ENCODE peak calls at places on chromosomes 2 and 18, in five cellular contexts. Y, Z, W, P and V are unnamed samples.

GRCh38 chr2:235493775-235494715 is at the start of gene AGAP1:
- DNase-seq in W (peak; percentile 80), P (peak; percentile 56), Z (peak; percentile 97), Y (peak; percentile 87), V (peak; percentile 80)

GRCh38 chr2:104690255-104690999 is 163.5 kb upstream of the POU3F3 start:
- DNase-seq in W (no peak), Z (no peak), Y (no peak), P (no peak), V (no peak)

GRCh38 chr2:207861789-207862188 is 92.1 kb upstream of the FZD5 start:
- DNase-seq in W (peak; percentile 7), Y (no peak), Z (no peak), P (no peak), V (no peak)

GRCh38 chr2:16973586-16974274 is 308.1 kb upstream of the CYRIA start:
- DNase-seq in Y (no peak), Z (no peak), P (no peak), W (no peak), V (no peak)

GRCh38 chr2:176582183-176582582 is 312.9 kb downstream of the MTX2 start:
- DNase-seq in P (no peak), Y (no peak), W (no peak), Z (no peak), V (no peak)

GRCh38 chr2:135056790-135057189 is 4.7 kb downstream of the RAB3GAP1 start:
- DNase-seq in W (no peak), P (no peak), Z (no peak), Y (no peak), V (peak; percentile 41)

GRCh38 chr18:67402543-67402942 is 114.0 kb downstream of the DSEL start:
- DNase-seq in W (no peak), Z (no peak), Y (no peak), P (no peak), V (peak; percentile 88)

GRCh38 chr18:62435435-62436031 is 87.3 kb upstream of the ZCCHC2 start:
- DNase-seq in W (no peak), Z (peak; percentile 16), Y (no peak), P (no peak), V (no peak)

GRCh38 chr2:28906821-28907220 is 12.4 kb downstream of the WDR43 start:
- DNase-seq in Y (no peak), Z (no peak), P (no peak), W (no peak), V (no peak)

GRCh38 chr2:118801154-118801553 is 46.3 kb downstream of the EN1 start:
- DNase-seq in W (no peak), Y (no peak), Z (no peak), P (no peak), V (no peak)

GRCh38 chr2:1874101-1874865 is 130.0 kb upstream of the PXDN start:
- DNase-seq in Z (no peak), W (no peak), Y (no peak), P (no peak), V (no peak)

GRCh38 chr2:3523551-3524041 is 4.3 kb upstream of the ADI1 start:
- DNase-seq in P (no peak), W (no peak), Z (peak; percentile 31), Y (no peak), V (peak; percentile 49)

GRCh38 chr2:160510617-160511016 is 17.0 kb upstream of the RBMS1 start:
- DNase-seq in W (no peak), Z (peak; percentile 40), P (no peak), Y (no peak), V (no peak)

GRCh38 chr18:31553800-31554199 is 37.9 kb upstream of the TTR start:
- DNase-seq in P (no peak), W (no peak), Z (no peak), Y (peak; percentile 9), V (no peak)

GRCh38 chr2:205629021-205629817 is 53.1 kb upstream of the NRP2 start:
- DNase-seq in Y (no peak), Z (no peak), P (no peak), W (no peak), V (no peak)

GRCh38 chr2:236663671-236664101 is 94.1 kb downstream of the ACKR3 start:
- DNase-seq in Z (no peak), P (no peak), Y (no peak), W (no peak), V (peak; percentile 41)

GRCh38 chr2:70887550-70888229 is 48.0 kb upstream of the ATP6V1B1 start:
- DNase-seq in W (no peak), Y (peak; percentile 36), P (no peak), Z (peak; percentile 70), V (no peak)

GRCh38 chr2:188399159-188399558 is 107.5 kb downstream of the GULP1 start:
- DNase-seq in P (no peak), W (no peak), Y (no peak), Z (no peak), V (peak; percentile 69)

GRCh38 chr2:227880460-227880859 is 9.0 kb downstream of the DAW1 start:
- DNase-seq in P (no peak), W (no peak), Y (no peak), Z (no peak), V (no peak)

GRCh38 chr2:141439524-141439923 is 691.3 kb downstream of the LRP1B start:
- DNase-seq in Y (no peak), W (no peak), P (no peak), Z (no peak), V (no peak)

GRCh38 chr18:57794951-57795728 is 8.0 kb downstream of the ATP8B1 start:
- DNase-seq in Y (no peak), Z (no peak), W (no peak), P (no peak), V (no peak)

GRCh38 chr2:51813245-51813644 is 781.3 kb upstream of the NRXN1 start:
- DNase-seq in Y (peak; percentile 4), Z (no peak), P (no peak), W (no peak), V (peak; percentile 86)

GRCh38 chr2:192122946-192123345 is 71.8 kb downstream of the TMEFF2 start:
- DNase-seq in P (no peak), Y (no peak), W (no peak), Z (no peak), V (no peak)

GRCh38 chr2:182821172-182821571 is 45.3 kb downstream of the FRZB start:
- DNase-seq in Y (no peak), P (no peak), Z (no peak), W (no peak), V (peak; percentile 23)

GRCh38 chr2:239671916-239672849 is 271.4 kb upstream of the HDAC4 start:
- DNase-seq in P (no peak), W (no peak), Z (no peak), Y (no peak), V (no peak)

GRCh38 chr18:79765491-79766245 is 32.1 kb upstream of the KCNG2 start:
- DNase-seq in Z (no peak), Y (no peak), W (no peak), P (no peak), V (peak; percentile 44)

GRCh38 chr2:127675335-127676261 is at the start of gene LIMS2:
- DNase-seq in W (no peak), P (no peak), Y (peak; percentile 48), Z (peak; percentile 85), V (peak; percentile 33)

GRCh38 chr2:190551928-190552327 is 17.4 kb upstream of the NEMP2 start:
- DNase-seq in Z (no peak), Y (no peak), W (no peak), P (no peak), V (no peak)

DNA sequence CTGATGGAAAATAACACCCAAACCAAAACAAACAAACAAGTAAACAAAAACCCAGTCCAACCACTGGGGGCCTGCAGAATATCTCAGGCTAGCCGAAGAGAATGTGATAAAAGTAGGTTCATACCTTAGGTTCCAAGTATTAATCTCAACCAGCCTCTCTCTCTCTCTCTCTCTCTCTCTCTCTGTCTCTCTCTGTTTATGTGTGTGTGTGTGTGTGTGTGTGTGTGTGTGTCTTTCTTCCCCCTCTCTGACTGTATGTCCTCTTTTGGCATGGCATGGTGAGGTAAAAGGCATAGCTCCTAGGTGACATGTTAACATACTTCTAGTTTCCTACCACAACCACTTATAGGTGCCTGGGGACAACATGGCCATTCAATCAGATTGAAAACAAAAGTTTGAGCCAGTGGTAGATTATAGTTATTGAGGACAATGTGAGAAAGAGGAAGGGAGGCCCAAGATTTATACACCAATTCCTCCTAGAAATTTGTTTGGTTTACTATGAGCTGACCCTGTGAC is 93.0 kb downstream of the SETBP1 start:
- DNase-seq in Y (no peak), Z (no peak), W (no peak), P (no peak), V (no peak)
- TF ChIP-seq RFX5 in Y (no peak), Z (no peak), W (no peak), P (no peak), V (no peak)

DNA sequence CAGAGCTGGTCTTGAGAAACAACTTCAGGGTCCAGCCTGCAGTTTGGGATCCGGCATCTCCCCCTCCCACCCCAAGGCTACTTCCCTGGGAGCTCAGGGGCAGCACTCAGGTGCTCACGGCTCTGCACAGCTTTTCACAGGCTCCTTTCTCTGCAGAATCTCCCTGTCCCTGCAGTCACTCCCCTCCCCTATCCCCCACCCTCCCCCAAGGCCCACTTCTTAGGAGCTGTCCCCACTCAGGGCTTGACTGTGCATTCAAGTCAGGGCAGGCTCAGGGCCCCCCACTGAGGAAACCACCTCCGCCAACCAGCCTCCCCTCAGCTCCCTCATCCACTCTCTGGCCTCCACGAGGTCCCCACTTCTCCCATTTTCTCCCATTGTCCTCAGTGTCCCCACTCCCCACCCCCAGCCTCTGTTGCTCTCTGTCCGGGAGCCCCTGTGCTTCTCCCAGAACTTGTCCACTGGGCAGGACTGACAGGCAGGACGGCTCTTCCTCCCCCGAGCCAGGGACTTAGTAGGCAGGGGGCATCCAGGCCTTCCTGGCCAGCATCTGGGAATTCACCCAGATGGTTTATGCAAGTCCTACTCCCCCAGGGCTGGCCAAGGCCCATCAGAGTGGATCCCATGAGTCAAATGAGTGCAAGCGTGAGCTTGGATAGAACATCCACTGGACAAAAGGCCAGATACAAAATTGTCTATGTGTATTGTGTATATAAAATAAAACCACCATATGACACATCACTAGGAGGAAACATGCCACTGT is 7.6 kb downstream of the NMUR1 start:
- DNase-seq in Y (no peak), W (no peak), P (no peak), Z (no peak), V (peak; percentile 83)
- TF ChIP-seq USF2 in Y (no peak), W (no peak), P (no peak), Z (no peak), V (no peak)

DNA sequence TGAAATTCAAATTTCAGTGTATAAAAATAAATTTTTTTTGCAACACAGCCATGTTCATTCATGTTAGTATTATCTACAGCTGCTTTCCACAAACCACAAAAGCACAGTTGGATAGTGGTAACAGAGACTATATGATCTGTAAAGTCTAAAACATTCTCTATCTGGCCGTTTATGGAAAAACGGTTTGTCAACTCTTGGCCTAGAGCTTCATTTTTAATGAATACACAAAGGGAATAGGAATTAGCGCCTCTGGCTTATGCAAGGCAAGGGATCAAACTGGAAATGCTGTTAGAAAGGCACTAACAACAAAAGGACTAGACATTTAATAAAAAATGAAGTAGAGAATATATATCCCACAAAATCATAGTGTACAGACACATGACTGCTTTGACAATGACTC is 211.9 kb downstream of the EXOC6B start:
- DNase-seq in W (no peak), P (no peak), Z (no peak), Y (no peak), V (no peak)
- TF ChIP-seq RFX5 in W (no peak), P (no peak), Z (no peak), Y (no peak), V (no peak)

DNA sequence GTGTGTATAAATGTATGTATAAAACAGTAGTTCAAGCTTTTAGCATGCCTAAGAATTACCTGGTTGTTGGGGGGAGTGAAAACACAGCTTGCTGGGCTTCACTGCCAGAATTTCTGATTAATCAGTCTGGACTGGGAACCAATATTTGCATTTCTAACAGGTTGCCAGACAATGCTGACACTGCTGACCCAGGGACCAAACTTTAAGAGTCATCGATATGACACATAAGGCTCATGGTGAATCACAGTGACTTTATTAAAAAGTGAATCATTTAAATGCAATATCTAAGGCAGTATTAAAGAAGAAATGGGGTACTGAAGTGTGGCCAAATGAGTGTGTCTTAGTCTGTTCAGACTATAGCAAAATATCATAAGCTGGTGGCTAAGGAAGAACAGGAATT is 195.9 kb upstream of the DTNA start:
- DNase-seq in Z (no peak), Y (no peak), W (no peak), P (no peak), V (no peak)
- TF ChIP-seq USF2 in Z (no peak), Y (no peak), W (no peak), P (no peak), V (no peak)